ENCODE peak calls at places on chromosomes 11 and 22, in seven cellular contexts. C, F, A, L, X, Q and P are unnamed samples.

GRCh38 chr11:19777032-19777341 is 64.3 kb downstream of the NAV2 start:
- DNase-seq in C (peak; percentile 55), F (no peak), A (no peak), L (no peak), X (no peak), Q (peak; percentile 75), P (peak; percentile 32)

GRCh38 chr22:45891996-45892621 is 84.9 kb downstream of the WNT7B start:
- DNase-seq in C (no peak), F (no peak), A (no peak), L (no peak), X (no peak), Q (no peak), P (no peak)

GRCh38 chr22:31490496-31490925 is 869 bp upstream of the EIF4ENIF1 start:
- DNase-seq in C (peak; percentile 79), F (peak; percentile 22), A (peak; percentile 47), L (peak; percentile 56), X (peak; percentile 79), Q (peak; percentile 53), P (peak; percentile 62)

GRCh38 chr22:20138417-20138738 is 6.8 kb downstream of the ZDHHC8 start:
- DNase-seq in C (no peak), F (no peak), A (no peak), L (no peak), X (no peak), Q (no peak), P (no peak)

GRCh38 chr11:117199061-117199915 is at the start of gene TAGLN:
- DNase-seq in C (peak; percentile 55), F (no peak), A (no peak), L (peak; percentile 87), X (peak; percentile 94), Q (peak; percentile 47), P (no peak)

GRCh38 chr11:61617515-61617914 is 36.6 kb upstream of the SYT7 start:
- DNase-seq in C (no peak), F (no peak), A (no peak), L (no peak), X (peak; percentile 29), Q (no peak), P (no peak)

GRCh38 chr11:123653997-123654565 is 343 bp downstream of the SCN3B start:
- DNase-seq in C (peak; percentile 38), F (no peak), A (no peak), L (peak; percentile 59), X (peak; percentile 34), Q (peak; percentile 32), P (peak; percentile 62)

GRCh38 chr11:62171261-62171723 is 18.7 kb upstream of the SCGB1D1 start:
- DNase-seq in C (peak; percentile 89), F (peak; percentile 94), A (peak; percentile 10), L (peak; percentile 75), X (peak; percentile 66), Q (peak; percentile 86), P (peak; percentile 38)

GRCh38 chr22:48234011-48234410 is 1471.6 kb downstream of the TBC1D22A start:
- DNase-seq in C (no peak), F (no peak), A (no peak), L (no peak), X (no peak), Q (peak; percentile 15), P (no peak)

GRCh38 chr11:12141283-12141682 is 30.9 kb downstream of the MICAL2 start:
- DNase-seq in C (no peak), F (no peak), A (no peak), L (no peak), X (no peak), Q (no peak), P (no peak)

GRCh38 chr22:35046744-35047462 is 19.1 kb upstream of the ISX start:
- DNase-seq in C (no peak), F (no peak), A (no peak), L (no peak), X (no peak), Q (no peak), P (no peak)

GRCh38 chr11:62832346-62833234 is at the start of gene TEX54:
- DNase-seq in C (peak; percentile 41), F (no peak), A (no peak), L (peak; percentile 35), X (peak; percentile 22), Q (peak; percentile 32), P (no peak)

GRCh38 chr11:106031936-106032335 is 9.9 kb upstream of the MSANTD4 start:
- DNase-seq in C (no peak), F (no peak), A (no peak), L (no peak), X (no peak), Q (no peak), P (no peak)

GRCh38 chr11:100680070-100680469 is 7.0 kb upstream of the ARHGAP42 start:
- DNase-seq in C (no peak), F (no peak), A (no peak), L (no peak), X (no peak), Q (no peak), P (no peak)

GRCh38 chr22:49324527-49325491 is 502.9 kb downstream of the BRD1 start:
- DNase-seq in C (no peak), F (no peak), A (no peak), L (no peak), X (no peak), Q (peak; percentile 22), P (no peak)

GRCh38 chr11:34356918-34357645 is 728 bp downstream of the ABTB2 start:
- DNase-seq in C (peak; percentile 62), F (no peak), A (no peak), L (peak; percentile 60), X (peak; percentile 51), Q (peak; percentile 63), P (peak; percentile 37)

GRCh38 chr11:9765320-9766101 is 101.6 kb downstream of the SWAP70 start:
- DNase-seq in C (peak; percentile 63), F (no peak), A (no peak), L (peak; percentile 80), X (peak; percentile 95), Q (no peak), P (no peak)

GRCh38 chr11:12285106-12285505 is 92.3 kb upstream of the PARVA start:
- DNase-seq in C (no peak), F (no peak), A (no peak), L (no peak), X (peak; percentile 98), Q (no peak), P (no peak)

GRCh38 chr11:58691675-58692074 is 40.1 kb downstream of the GLYAT start:
- DNase-seq in C (no peak), F (no peak), A (no peak), L (no peak), X (no peak), Q (no peak), P (no peak)

GRCh38 chr22:19110064-19110458 is 12.2 kb downstream of the DGCR2 start:
- DNase-seq in C (no peak), F (no peak), A (no peak), L (no peak), X (no peak), Q (no peak), P (no peak)

GRCh38 chr11:62666259-62666926 is 1.3 kb downstream of the CSKMT start:
- DNase-seq in C (no peak), F (no peak), A (no peak), L (no peak), X (no peak), Q (no peak), P (no peak)

GRCh38 chr11:36365937-36366336 is 69.8 kb downstream of the PRR5L start:
- DNase-seq in C (no peak), F (no peak), A (no peak), L (no peak), X (no peak), Q (no peak), P (no peak)

GRCh38 chr11:61846351-61846750 is 18.3 kb downstream of the FADS2 start:
- DNase-seq in C (no peak), F (no peak), A (no peak), L (no peak), X (no peak), Q (no peak), P (no peak)

GRCh38 chr22:43633631-43634030 is 178.5 kb downstream of the EFCAB6 start:
- DNase-seq in C (no peak), F (no peak), A (no peak), L (no peak), X (no peak), Q (no peak), P (no peak)
- TF ChIP-seq POLR2A in C (no peak), F (no peak), A (no peak), L (no peak), X (no peak), Q (no peak), P (no peak)

GRCh38 chr22:42269407-42270177 is 861 bp downstream of the TCF20 start:
- DNase-seq in C (peak; percentile 80), F (peak; percentile 48), A (no peak), L (peak; percentile 47), X (no peak), Q (peak; percentile 80), P (peak; percentile 83)
- TF ChIP-seq POLR2A in C (peak; percentile 30), F (no peak), A (no peak), L (no peak), X (no peak), Q (no peak), P (no peak)

GRCh38 chr11:65867284-65868071 is 5.1 kb downstream of the EFEMP2 start:
- DNase-seq in C (no peak), F (no peak), A (no peak), L (no peak), X (no peak), Q (no peak), P (no peak)
- TF ChIP-seq POLR2A in C (no peak), F (no peak), A (no peak), L (no peak), X (no peak), Q (no peak), P (no peak)

DNA sequence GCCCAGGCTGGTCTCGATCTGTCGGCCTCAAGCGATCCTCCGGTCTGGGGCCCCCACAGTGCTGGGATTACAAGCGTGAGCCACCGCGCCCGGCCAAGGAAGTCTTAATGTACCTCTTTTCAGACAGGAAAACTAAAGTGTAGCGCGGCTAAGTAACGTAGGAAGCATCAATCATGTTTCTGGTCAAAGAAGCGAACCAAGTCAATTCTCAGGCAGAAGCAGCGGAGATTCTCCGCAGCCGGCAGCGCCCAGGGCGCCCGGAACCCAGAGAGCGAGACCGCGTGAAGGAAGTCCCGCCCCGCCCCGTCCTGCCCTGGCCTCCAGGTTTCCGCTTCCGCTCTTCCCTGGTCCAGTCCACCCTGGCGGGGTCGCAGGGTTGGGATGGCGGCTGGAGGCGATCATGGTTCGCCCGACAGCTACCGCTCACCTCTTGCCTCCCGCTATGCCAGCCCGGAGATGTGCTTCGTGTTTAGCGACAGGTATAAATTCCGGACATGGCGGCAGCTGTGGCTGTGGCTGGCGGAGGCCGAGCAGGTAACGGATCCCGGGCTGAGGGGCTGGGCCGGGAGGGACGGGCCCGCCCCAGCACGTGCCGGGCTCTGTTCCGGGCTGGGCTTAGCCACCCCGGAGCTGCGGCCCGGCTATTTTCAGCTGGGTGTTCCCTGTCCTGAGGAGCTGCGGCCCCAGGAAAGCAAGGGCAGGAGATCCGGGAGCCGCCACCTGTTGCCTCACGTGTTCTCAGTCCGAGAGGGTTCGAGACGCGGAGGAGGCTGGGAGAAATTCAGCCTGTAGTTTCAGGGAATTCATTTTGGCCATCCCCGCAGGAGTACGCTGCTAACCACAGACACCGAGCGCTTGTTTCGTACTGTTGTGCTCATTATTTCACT is at the start of gene ADSL:
- DNase-seq in C (peak; percentile 88), F (peak; percentile 47), A (peak; percentile 46), L (peak; percentile 92), X (peak; percentile 79), Q (peak; percentile 88), P (peak; percentile 79)
- TF ChIP-seq POLR2A in C (peak; percentile 91), F (peak; percentile 97), A (peak; percentile 83), L (peak; percentile 85), X (peak; percentile 83), Q (no peak), P (peak; percentile 96)

GRCh38 chr11:67468835-67469811 is at the start of gene TMEM134:
- DNase-seq in C (peak; percentile 93), F (peak; percentile 82), A (peak; percentile 38), L (peak; percentile 94), X (peak; percentile 87), Q (peak; percentile 94), P (peak; percentile 94)
- TF ChIP-seq POLR2A in C (peak; percentile 92), F (peak; percentile 88), A (peak; percentile 69), L (peak; percentile 80), X (peak; percentile 79), Q (no peak), P (peak; percentile 81)